ENCODE peak calls at places on chromosomes 12 and 14, in six cellular contexts. P is prostate gland, K is stomach, A is cardiac muscle cell, U is A549, C is left ventricle myocardium inferior. S is an unnamed sample. For H3K4me1, the result is how much of the 10 kb centered on the place peaks cover.

GRCh38 chr14:66038214-66038977 is 447.8 kb upstream of the CCDC196 start:
- DNase-seq in P (no peak), K (no peak), A (no peak), U (no peak), C (no peak), S (no peak)

GRCh38 chr14:65160091-65160490 is 57.8 kb upstream of the MAX start:
- DNase-seq in P (no peak), K (no peak), A (no peak), U (no peak), C (no peak), S (no peak)

GRCh38 chr14:57508756-57509155 is 15.1 kb upstream of the CCDC198 start:
- DNase-seq in P (no peak), K (no peak), A (no peak), U (no peak), C (no peak), S (no peak)

GRCh38 chr14:103574104-103574503 is 11.3 kb downstream of the COA8 start:
- DNase-seq in P (no peak), K (no peak), A (no peak), U (no peak), C (no peak), S (no peak)

GRCh38 chr12:1855241-1855640 is 34.9 kb downstream of the LRTM2 start:
- DNase-seq in P (no peak), K (no peak), A (no peak), U (no peak), C (no peak), S (no peak)

GRCh38 chr12:26919216-26919555 is 18.6 kb downstream of the INTS13 start:
- DNase-seq in P (no peak), K (no peak), A (no peak), U (no peak), C (no peak), S (no peak)

GRCh38 chr14:93977171-93977570 is 801 bp upstream of the ASB2 start:
- DNase-seq in P (no peak), K (no peak), A (no peak), U (no peak), C (no peak), S (peak)

GRCh38 chr12:26431211-26431610 is 235.8 kb downstream of the SSPN start:
- DNase-seq in P (no peak), K (no peak), A (no peak), U (no peak), C (no peak), S (no peak)

GRCh38 chr12:15443611-15444010 is 121.3 kb downstream of the PTPRO start:
- DNase-seq in P (no peak), K (no peak), A (no peak), U (no peak), C (no peak), S (no peak)

GRCh38 chr12:65266408-65266807 is 12.1 kb upstream of the MSRB3 start:
- DNase-seq in P (no peak), K (no peak), A (no peak), U (no peak), C (no peak), S (no peak)

GRCh38 chr12:9323144-9323681 is 115.0 kb upstream of the PZP start:
- DNase-seq in P (no peak), K (no peak), A (no peak), U (no peak), C (no peak), S (no peak)

GRCh38 chr14:21748869-21749303 is 75.3 kb upstream of the OR4E1 start:
- DNase-seq in P (peak), K (no peak), A (peak), U (peak), C (peak), S (no peak)

GRCh38 chr12:87491089-87491488 is 538.1 kb downstream of the C12orf50 start:
- DNase-seq in P (no peak), K (no peak), A (no peak), U (peak), C (no peak), S (no peak)

GRCh38 chr14:32706672-32707071 is 232.0 kb upstream of the NPAS3 start:
- DNase-seq in P (no peak), K (no peak), A (no peak), U (no peak), C (no peak), S (no peak)

GRCh38 chr14:55245657-55246268 is 25.5 kb upstream of the FBXO34 start:
- DNase-seq in P (peak), K (no peak), A (peak), U (no peak), C (no peak), S (no peak)

GRCh38 chr12:41684997-41685396 is 459.7 kb downstream of the GXYLT1 start:
- DNase-seq in P (no peak), K (no peak), A (no peak), U (no peak), C (no peak), S (no peak)
- TF ChIP-seq CTCF in P (peak), K (peak), A (no peak), U (peak), C (no peak), S (no peak)

DNA sequence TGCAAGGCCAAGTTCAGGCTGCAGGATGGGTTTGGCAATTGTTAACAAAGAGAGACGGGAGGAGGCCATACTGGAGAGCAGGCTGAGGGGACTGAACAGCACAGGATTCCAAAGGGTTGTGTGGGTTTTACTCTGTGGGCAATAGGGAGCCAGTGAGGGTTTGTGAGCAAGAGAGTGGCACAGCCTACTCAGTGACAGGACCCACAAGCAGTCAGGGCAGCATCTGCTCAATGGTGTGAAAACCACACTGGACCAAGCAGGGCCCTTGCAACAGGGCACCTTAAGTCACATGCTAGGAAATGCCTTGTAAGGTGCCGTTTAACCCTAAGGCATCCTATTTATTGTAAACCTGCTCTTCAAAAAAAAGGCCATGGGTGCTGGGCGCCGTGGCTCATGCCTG is 22.0 kb downstream of the SYNE3 start:
- DNase-seq in P (no peak), K (no peak), A (no peak), U (no peak), C (no peak), S (no peak)
- H3K4me1 ChIP-seq in P (under half), K (under half), A (under half), U (under half), C (half or more), S (under half)

GRCh38 chr12:84811291-84811690 is 101.3 kb downstream of the SLC6A15 start:
- DNase-seq in P (no peak), K (no peak), A (no peak), U (no peak), C (no peak), S (no peak)
- TF ChIP-seq CTCF in P (no peak), K (no peak), A (no peak), U (no peak), C (no peak), S (no peak)

DNA sequence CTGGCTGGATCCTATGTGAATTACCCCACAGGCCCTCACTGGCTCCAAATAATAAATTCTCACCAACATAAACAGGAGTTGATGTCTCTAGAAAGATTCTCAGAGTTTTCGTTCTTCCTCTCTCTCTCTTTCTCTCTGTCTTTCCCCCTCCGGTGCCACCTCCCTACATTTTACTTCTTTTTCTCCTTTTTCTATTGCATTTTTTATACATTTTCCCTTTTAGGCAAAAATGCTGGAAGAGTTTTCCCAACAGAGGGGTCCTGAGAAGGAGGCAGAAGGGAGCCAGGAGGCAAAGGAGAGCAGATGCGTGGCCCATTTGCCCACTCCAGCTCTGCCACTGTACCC is 826 bp upstream of the HOXC6 start:
- DNase-seq in P (no peak), K (no peak), A (no peak), U (no peak), C (no peak), S (peak)
- H3K4me1 ChIP-seq in P (under half), K (under half), A (under half), U (under half), C (under half), S (under half)